ENCODE peak calls at places on chromosomes 13 and 19, in eight cellular contexts. B is mammary epithelial cell; E is cardiac muscle cell; Y is CD8-positive, alpha-beta T cell; W is left ventricle myocardium inferior; R is caudate nucleus; N is heart left ventricle; J is ascending aorta. Q is an unnamed sample.

GRCh38 chr13:82477436-82477835 is 1404.8 kb downstream of the SLITRK1 start:
- DNase-seq in B (no peak), E (no peak), Y (no peak), W (no peak), R (no peak), N (no peak), J (no peak), Q (no peak)

GRCh38 chr19:45423589-45424190 is at the start of gene ERCC1:
- DNase-seq in B (peak), E (peak), Y (peak), W (peak), R (peak), N (peak), J (peak), Q (peak)

GRCh38 chr13:107882708-107883560 is 332.4 kb downstream of the LIG4 start:
- DNase-seq in B (no peak), E (no peak), Y (no peak), W (no peak), R (no peak), N (no peak), J (no peak), Q (no peak)

GRCh38 chr19:35299523-35300339 is 7.8 kb downstream of the MAG start:
- DNase-seq in B (no peak), E (no peak), Y (no peak), W (no peak), R (peak), N (no peak), J (no peak), Q (no peak)

GRCh38 chr19:6718111-6718740 is 2.2 kb downstream of the C3 start:
- DNase-seq in B (no peak), E (no peak), Y (no peak), W (no peak), R (no peak), N (no peak), J (no peak), Q (no peak)

GRCh38 chr13:52128714-52129700 is at the start of gene NEK5:
- DNase-seq in B (peak), E (peak), Y (peak), W (peak), R (peak), N (peak), J (no peak), Q (peak)

GRCh38 chr19:4369888-4370260 is 26.5 kb downstream of the MPND start:
- DNase-seq in B (peak), E (no peak), Y (peak), W (no peak), R (no peak), N (peak), J (no peak), Q (peak)

GRCh38 chr19:772730-773436 is 22.0 kb downstream of the MISP start:
- DNase-seq in B (no peak), E (no peak), Y (no peak), W (no peak), R (no peak), N (no peak), J (no peak), Q (peak)

GRCh38 chr19:2428756-2429711 is 1.6 kb upstream of the TIMM13 start:
- DNase-seq in B (no peak), E (no peak), Y (no peak), W (no peak), R (no peak), N (no peak), J (no peak), Q (no peak)

GRCh38 chr13:31884556-31884955 is 145.2 kb downstream of the RXFP2 start:
- DNase-seq in B (no peak), E (no peak), Y (no peak), W (no peak), R (no peak), N (no peak), J (no peak), Q (no peak)

GRCh38 chr13:37944476-37945442 is 75.2 kb upstream of the TRPC4 start:
- DNase-seq in B (no peak), E (peak), Y (no peak), W (no peak), R (no peak), N (no peak), J (no peak), Q (no peak)

GRCh38 chr19:58572818-58573657 is at the start of gene MZF1:
- DNase-seq in B (peak), E (peak), Y (peak), W (peak), R (no peak), N (peak), J (peak), Q (peak)

GRCh38 chr19:12913011-12913561 is 6.0 kb downstream of the SYCE2 start:
- DNase-seq in B (no peak), E (peak), Y (no peak), W (peak), R (peak), N (peak), J (no peak), Q (peak)

DNA sequence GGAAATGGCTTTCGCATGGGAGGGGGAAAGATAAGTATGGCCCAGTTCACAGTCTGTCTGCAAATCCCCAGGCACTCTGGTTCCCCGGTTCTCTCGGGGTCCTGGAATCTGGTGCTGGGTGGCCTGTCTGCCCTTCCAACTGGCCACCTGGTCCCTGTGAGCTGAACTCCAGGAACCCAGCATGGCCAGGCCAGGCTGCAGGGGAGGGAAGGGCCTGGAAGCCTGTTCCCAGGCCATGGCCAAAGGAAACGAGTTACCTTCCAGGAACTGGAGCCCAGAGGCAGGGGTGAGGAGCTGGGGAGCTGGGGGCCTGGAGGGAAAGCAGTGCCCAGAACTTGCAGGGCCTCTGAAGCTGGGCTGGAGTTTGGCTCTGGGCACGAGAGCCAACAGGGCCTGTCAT is 19.1 kb upstream of the PNMA8C start:
- DNase-seq in B (no peak), E (no peak), Y (no peak), W (peak), R (no peak), N (peak), J (peak), Q (no peak)
- H3K27ac ChIP-seq in B (no peak), E (no peak), Y (no peak), W (peak), R (no peak), N (no peak), J (peak), Q (no peak)

GRCh38 chr13:46296465-46296822 is 84.7 kb downstream of the LRRC63 start:
- DNase-seq in B (no peak), E (no peak), Y (no peak), W (no peak), R (no peak), N (no peak), J (no peak), Q (no peak)
- H3K27ac ChIP-seq in B (peak), E (no peak), Y (peak), W (peak), R (no peak), N (no peak), J (peak), Q (no peak)

DNA sequence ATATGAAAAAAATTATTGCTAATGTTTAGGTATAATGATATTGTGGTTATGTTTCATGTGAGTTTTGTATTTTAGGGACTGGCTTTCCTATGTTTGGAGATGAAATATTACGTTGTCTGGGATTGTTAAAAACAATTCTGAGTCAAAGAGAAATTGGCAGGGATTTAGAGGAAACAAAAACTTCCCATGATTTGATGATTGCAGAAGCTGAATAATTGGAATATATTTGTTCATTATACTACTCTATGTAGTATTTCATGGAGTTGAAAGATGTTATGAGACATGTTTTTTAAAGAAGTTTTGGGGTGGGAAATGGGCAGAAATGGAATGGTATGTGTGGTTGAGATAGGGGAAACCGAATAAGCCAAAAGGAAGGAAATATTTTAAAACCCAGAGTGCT is 1392.9 kb downstream of the EFNB2 start:
- DNase-seq in B (no peak), E (no peak), Y (no peak), W (no peak), R (no peak), N (no peak), J (no peak), Q (no peak)
- H3K27ac ChIP-seq in B (no peak), E (no peak), Y (no peak), W (no peak), R (no peak), N (no peak), J (no peak), Q (no peak)

DNA sequence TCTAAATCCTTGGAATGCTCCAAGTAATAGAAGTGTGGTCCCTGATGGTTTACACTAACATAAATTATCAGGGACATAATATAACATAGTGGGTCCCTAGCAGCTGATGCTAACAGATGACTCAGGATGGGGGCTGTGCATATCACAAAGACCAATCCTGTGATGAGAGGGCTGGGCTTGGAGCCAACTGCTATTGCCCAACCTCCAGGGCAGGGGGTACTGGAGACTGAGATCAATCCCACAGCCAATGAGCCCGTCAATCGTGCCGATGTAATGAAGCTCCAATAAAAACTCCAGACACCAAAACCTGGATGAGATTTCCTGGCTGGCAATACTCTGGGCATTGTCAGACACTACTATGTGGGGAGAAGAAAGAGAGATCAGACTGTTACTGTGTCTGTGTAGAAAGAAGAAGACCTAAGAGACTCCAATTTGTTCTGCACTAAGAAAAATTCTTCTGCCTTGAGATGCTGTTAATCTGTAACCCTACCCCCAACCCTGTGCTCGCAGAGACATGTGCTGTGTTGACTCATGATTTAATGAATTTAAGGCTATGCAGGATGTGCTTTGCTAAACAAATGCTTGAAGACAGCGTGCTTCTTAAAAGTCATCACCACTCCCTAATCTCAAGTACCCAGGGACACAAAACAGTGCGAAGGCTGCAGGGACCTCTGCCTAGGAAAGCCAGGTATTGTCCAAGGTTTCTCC is 33.4 kb downstream of the ABCC4 start:
- DNase-seq in B (peak), E (peak), Y (no peak), W (no peak), R (no peak), N (no peak), J (no peak), Q (no peak)
- H3K27ac ChIP-seq in B (no peak), E (no peak), Y (no peak), W (no peak), R (no peak), N (no peak), J (no peak), Q (peak)

DNA sequence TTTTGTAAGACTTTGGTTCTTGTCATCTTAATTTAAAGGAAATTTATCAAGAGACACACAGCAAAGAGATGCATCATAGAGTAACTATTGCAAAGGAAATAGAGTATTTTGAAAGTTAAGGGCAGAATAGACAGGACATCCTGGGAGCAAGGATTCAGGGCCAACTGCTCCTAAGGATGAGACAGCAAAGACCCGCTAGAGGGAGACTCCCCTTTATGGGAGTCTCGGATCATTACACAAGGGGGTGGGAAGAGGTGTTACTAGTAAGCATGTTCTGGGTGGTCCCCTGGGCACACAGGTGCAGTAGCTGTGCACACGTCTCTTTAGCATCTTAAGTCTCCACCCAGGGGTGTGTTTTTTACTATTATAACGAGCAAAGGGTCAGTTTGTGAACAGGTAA is 9.6 kb downstream of the ZSCAN5C start:
- DNase-seq in B (no peak), E (no peak), Y (no peak), W (no peak), R (no peak), N (no peak), J (no peak), Q (no peak)
- H3K27ac ChIP-seq in B (no peak), E (no peak), Y (no peak), W (no peak), R (no peak), N (no peak), J (no peak), Q (no peak)

Q was measured in WERI-Rb-1.